ENCODE peak calls at places on chromosome 1, in four cellular contexts. H is coronary artery, S is lung, M is stomach. N is an unnamed sample.

GRCh38 chr1:41902125-41902524 is 16.6 kb downstream of the HIVEP3 start:
- DNase-seq in H (no peak), S (peak), M (no peak), N (no peak)

GRCh38 chr1:87450136-87450535 is 121.5 kb downstream of the LMO4 start:
- DNase-seq in H (no peak), S (no peak), M (no peak), N (no peak)

GRCh38 chr1:35518183-35518582 is 39.0 kb downstream of the KIAA0319L start:
- DNase-seq in H (no peak), S (no peak), M (no peak), N (no peak)

GRCh38 chr1:203017061-203017460 is 9.2 kb upstream of the PPFIA4 start:
- DNase-seq in H (no peak), S (no peak), M (no peak), N (no peak)

GRCh38 chr1:147541672-147542548 is 609 bp downstream of the BCL9 start:
- DNase-seq in H (peak), S (no peak), M (peak), N (peak)

GRCh38 chr1:30600706-30601105 is 122.7 kb downstream of the MATN1 start:
- DNase-seq in H (peak), S (peak), M (no peak), N (no peak)

GRCh38 chr1:93159337-93159736 is 20.9 kb downstream of the TMED5 start:
- DNase-seq in H (no peak), S (no peak), M (no peak), N (no peak)

GRCh38 chr1:171422489-171422888 is 62.8 kb upstream of the PRRC2C start:
- DNase-seq in H (no peak), S (no peak), M (no peak), N (no peak)

GRCh38 chr1:99504287-99504686 is 141.6 kb upstream of the PALMD start:
- DNase-seq in H (no peak), S (no peak), M (no peak), N (no peak)

GRCh38 chr1:211490038-211490678 is 1.8 kb downstream of the RD3 start:
- DNase-seq in H (peak), S (no peak), M (no peak), N (no peak)

GRCh38 chr1:229664133-229664689 is 38.2 kb downstream of the URB2 start:
- DNase-seq in H (no peak), S (no peak), M (peak), N (no peak)

GRCh38 chr1:2159124-2159523 is 35.4 kb downstream of the FAAP20 start:
- DNase-seq in H (no peak), S (no peak), M (no peak), N (no peak)

GRCh38 chr1:2160691-2161320 is 33.8 kb downstream of the FAAP20 start:
- DNase-seq in H (no peak), S (no peak), M (no peak), N (no peak)

GRCh38 chr1:2156866-2157265 is 37.7 kb downstream of the FAAP20 start:
- DNase-seq in H (no peak), S (no peak), M (no peak), N (no peak)

GRCh38 chr1:2155788-2156187 is 38.8 kb downstream of the FAAP20 start:
- DNase-seq in H (no peak), S (no peak), M (no peak), N (no peak)

GRCh38 chr1:2158272-2158671 is 36.3 kb downstream of the FAAP20 start:
- DNase-seq in H (no peak), S (no peak), M (no peak), N (no peak)
- H3K27ac ChIP-seq in H (no peak), S (no peak), M (no peak), N (no peak)

GRCh38 chr1:160707171-160708109 is 4.2 kb downstream of the CD48 start:
- DNase-seq in H (no peak), S (no peak), M (no peak), N (no peak)
- H3K27ac ChIP-seq in H (no peak), S (peak), M (peak), N (no peak)

GRCh38 chr1:3903141-3904005 is 3.3 kb upstream of the C1orf174 start:
- DNase-seq in H (no peak), S (no peak), M (peak), N (no peak)

GRCh38 chr1:3900150-3900968 is at the start of gene C1orf174:
- DNase-seq in H (peak), S (peak), M (peak), N (peak)

GRCh38 chr1:3900969-3901529 is 977 bp upstream of the C1orf174 start:
- DNase-seq in H (peak), S (peak), M (peak), N (peak)

GRCh38 chr1:3902546-3902945 is 2.5 kb upstream of the C1orf174 start:
- DNase-seq in H (no peak), S (no peak), M (no peak), N (no peak)

DNA sequence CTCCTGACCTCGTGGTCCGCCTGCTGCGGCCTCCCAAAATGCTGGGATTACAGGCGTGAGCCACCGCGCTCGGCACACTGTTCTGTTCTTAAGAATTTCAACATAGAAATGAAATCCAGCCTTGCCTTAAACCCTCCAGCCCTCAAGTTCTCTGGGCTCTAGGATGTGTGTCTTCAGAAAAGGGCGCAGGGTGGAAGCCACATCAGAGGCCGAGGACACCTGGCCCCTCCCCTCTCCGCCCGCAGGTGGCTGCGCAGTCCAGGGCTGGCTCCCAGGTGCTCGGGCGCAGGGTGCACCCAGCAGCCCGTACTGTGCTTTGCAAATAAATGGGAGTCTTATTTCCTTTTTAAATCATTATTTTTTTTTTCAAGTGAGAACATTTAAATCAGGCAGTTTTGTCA is 2.0 kb upstream of the C1orf174 start:
- DNase-seq in H (no peak), S (no peak), M (no peak), N (no peak)
- H3K27ac ChIP-seq in H (no peak), S (no peak), M (no peak), N (no peak)

GRCh38 chr1:46458846-46459245 is 30.8 kb upstream of the DMBX1 start:
- DNase-seq in H (no peak), S (no peak), M (no peak), N (no peak)
- H3K27ac ChIP-seq in H (no peak), S (no peak), M (no peak), N (no peak)

GRCh38 chr1:201400257-201401230 is 1.4 kb upstream of the LAD1 start:
- DNase-seq in H (no peak), S (peak), M (no peak), N (no peak)
- H3K27ac ChIP-seq in H (no peak), S (peak), M (peak), N (no peak)

DNA sequence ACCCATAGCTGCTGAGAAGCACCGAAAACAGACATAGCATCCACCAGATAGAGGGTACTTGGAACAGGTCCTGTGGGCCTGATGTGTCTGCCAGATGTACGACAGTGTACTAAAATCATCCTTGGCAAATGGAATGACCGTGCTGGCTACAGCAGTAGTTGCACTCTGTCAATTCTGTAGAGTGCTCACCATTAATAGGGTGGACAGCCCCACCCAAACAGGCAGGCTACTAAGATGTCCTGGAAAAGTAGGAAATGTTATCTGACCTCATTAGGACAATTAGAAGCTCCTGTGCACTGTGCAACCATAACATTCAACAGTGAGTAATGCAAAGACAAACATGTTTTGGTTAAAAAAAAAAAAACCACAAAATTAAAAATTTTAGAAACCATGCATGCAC is 106.2 kb downstream of the PTPN14 start:
- DNase-seq in H (no peak), S (no peak), M (no peak), N (no peak)
- H3K27ac ChIP-seq in H (no peak), S (no peak), M (no peak), N (no peak)

GRCh38 chr1:107262472-107263286 is 121.8 kb downstream of the NTNG1 start:
- DNase-seq in H (no peak), S (no peak), M (no peak), N (no peak)
- H3K27ac ChIP-seq in H (no peak), S (no peak), M (no peak), N (no peak)

DNA sequence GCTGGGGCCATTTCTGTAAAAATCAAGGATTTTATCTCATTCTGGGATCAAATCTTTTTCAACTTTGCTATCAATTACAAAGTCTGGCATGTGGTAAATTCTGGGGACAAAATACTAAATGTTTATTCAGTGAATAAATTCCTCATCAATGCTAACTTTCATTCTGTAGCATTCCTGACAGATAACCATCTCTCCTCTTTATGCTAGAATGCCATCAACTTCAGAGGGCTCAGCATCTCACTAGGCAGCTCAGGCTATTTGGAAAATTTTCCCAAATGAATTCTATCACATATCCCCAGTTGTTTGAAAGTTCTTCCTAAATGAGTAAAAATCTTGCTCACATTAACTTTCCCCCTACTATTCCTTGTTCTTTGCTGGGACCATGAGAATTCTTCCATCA is 163.0 kb upstream of the DAB1 start:
- DNase-seq in H (no peak), S (no peak), M (no peak), N (no peak)
- H3K27ac ChIP-seq in H (no peak), S (no peak), M (no peak), N (no peak)

DNA sequence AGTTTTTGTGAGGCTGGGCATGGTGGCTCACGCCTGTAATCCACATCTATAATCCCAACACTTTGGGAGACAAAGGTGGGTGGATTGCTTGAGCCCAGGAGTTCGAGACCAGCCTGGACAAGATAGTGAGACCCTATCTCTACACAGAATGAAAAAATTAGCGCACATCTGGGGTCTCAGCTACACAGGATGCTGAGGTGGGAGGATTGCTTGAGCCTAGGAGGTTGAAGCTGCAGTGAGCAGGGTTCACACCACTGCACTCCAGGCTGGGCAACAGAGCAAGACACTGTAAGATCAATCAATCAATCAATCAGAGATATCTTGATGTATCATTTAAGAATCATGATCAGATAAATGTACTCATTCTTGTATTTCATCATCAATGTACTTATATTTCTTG is 7.1 kb downstream of the ZYG11B start:
- DNase-seq in H (no peak), S (no peak), M (no peak), N (no peak)
- H3K27ac ChIP-seq in H (no peak), S (no peak), M (no peak), N (no peak)